ENCODE peak calls at places on chromosomes 16 and 17, in eight cellular contexts. I, J, H, K, E, M, C and X are unnamed samples.

GRCh38 chr16:50841081-50841886 is 99.4 kb downstream of the CYLD start:
- DNase-seq in I (peak; percentile 29), J (no peak), H (no peak), K (peak; percentile 78), E (peak; percentile 78), M (no peak), C (no peak), X (no peak)

GRCh38 chr16:70646260-70647241 is at the start of gene IL34:
- DNase-seq in I (no peak), J (peak; percentile 77), H (no peak), K (no peak), E (no peak), M (no peak), C (no peak), X (no peak)

GRCh38 chr16:4200000-4200780 is 41.7 kb downstream of the SRL start:
- DNase-seq in I (peak; percentile 72), J (peak; percentile 86), H (no peak), K (peak; percentile 76), E (peak; percentile 76), M (peak; percentile 31), C (peak; percentile 50), X (no peak)

GRCh38 chr16:57752581-57753447 is 17.2 kb downstream of the KATNB1 start:
- DNase-seq in I (no peak), J (no peak), H (no peak), K (no peak), E (no peak), M (no peak), C (no peak), X (no peak)

GRCh38 chr17:65537845-65538678 is 23.4 kb downstream of the AXIN2 start:
- DNase-seq in I (no peak), J (no peak), H (no peak), K (no peak), E (peak; percentile 81), M (no peak), C (no peak), X (no peak)

GRCh38 chr17:4204676-4205075 is 59.1 kb downstream of the ANKFY1 start:
- DNase-seq in I (no peak), J (no peak), H (no peak), K (no peak), E (no peak), M (no peak), C (no peak), X (no peak)

GRCh38 chr17:60969500-60970037 is 291.9 kb downstream of the BCAS3 start:
- DNase-seq in I (no peak), J (no peak), H (no peak), K (no peak), E (no peak), M (no peak), C (no peak), X (no peak)

GRCh38 chr16:10180771-10181163 is 1.5 kb downstream of the GRIN2A start:
- DNase-seq in I (peak; percentile 14), J (peak; percentile 77), H (no peak), K (peak; percentile 97), E (peak; percentile 77), M (no peak), C (peak; percentile 57), X (no peak)

GRCh38 chr16:49338867-49339266 is 34.7 kb upstream of the C16orf78 start:
- DNase-seq in I (no peak), J (no peak), H (no peak), K (no peak), E (no peak), M (no peak), C (no peak), X (no peak)

GRCh38 chr17:81579821-81580321 is 27.7 kb upstream of the FAAP100 start:
- DNase-seq in I (no peak), J (no peak), H (no peak), K (no peak), E (peak; percentile 43), M (no peak), C (no peak), X (no peak)

GRCh38 chr17:67246398-67246647 is 1.3 kb upstream of the HELZ start:
- DNase-seq in I (no peak), J (peak; percentile 33), H (no peak), K (no peak), E (no peak), M (no peak), C (no peak), X (no peak)

GRCh38 chr16:4327782-4328579 is 12.1 kb downstream of the GLIS2 start:
- DNase-seq in I (peak; percentile 83), J (peak; percentile 95), H (no peak), K (peak; percentile 95), E (peak; percentile 49), M (no peak), C (peak; percentile 86), X (no peak)

GRCh38 chr17:4332296-4332970 is 34.0 kb downstream of the UBE2G1 start:
- DNase-seq in I (no peak), J (no peak), H (no peak), K (peak; percentile 42), E (no peak), M (no peak), C (no peak), X (no peak)

GRCh38 chr16:56780646-56781045 is 50.7 kb downstream of the NUP93 start:
- DNase-seq in I (peak; percentile 50), J (no peak), H (no peak), K (no peak), E (no peak), M (no peak), C (no peak), X (no peak)

GRCh38 chr17:35666967-35667552 is 64.4 kb upstream of the RASL10B start:
- DNase-seq in I (no peak), J (no peak), H (no peak), K (no peak), E (no peak), M (no peak), C (peak; percentile 3), X (no peak)

DNA sequence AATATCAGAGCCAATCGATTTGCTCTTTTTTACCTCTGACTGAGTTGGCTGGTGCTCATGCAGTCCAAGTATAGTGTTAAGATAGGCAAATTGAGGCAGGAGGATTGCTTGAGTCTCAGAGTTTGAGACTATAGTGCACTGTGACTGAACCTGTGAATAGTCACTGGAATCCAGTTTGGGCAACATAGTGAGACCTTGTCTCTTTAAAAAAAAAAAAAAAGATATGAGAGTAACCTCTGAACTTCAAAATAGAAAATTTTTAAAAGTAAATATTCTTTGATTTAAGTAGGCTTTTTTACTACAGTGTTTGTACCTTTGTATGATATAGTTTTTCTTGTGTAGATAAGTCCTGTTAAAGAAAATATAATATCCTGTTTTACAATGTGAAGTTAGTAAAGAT is 3.4 kb downstream of the CCP110 start:
- DNase-seq in I (no peak), J (no peak), H (no peak), K (no peak), E (no peak), M (no peak), C (no peak), X (no peak)
- H3K27me3 ChIP-seq in I (no peaks in the 10 kb centered on the region), J (no peaks in the 10 kb centered on the region), H (no peaks in the 10 kb centered on the region), K (no peaks in the 10 kb centered on the region), E (no peaks in the 10 kb centered on the region), M (no peaks in the 10 kb centered on the region), C (no peaks in the 10 kb centered on the region), X (no peaks in the 10 kb centered on the region)

GRCh38 chr17:70478883-70479282 is 309.6 kb downstream of the KCNJ2 start:
- DNase-seq in I (no peak), J (no peak), H (no peak), K (no peak), E (no peak), M (no peak), C (no peak), X (no peak)
- TF ChIP-seq REST in I (no peak), J (no peak), H (no peak), K (no peak), E (no peak), M (no peak), C (no peak), X (no peak)

DNA sequence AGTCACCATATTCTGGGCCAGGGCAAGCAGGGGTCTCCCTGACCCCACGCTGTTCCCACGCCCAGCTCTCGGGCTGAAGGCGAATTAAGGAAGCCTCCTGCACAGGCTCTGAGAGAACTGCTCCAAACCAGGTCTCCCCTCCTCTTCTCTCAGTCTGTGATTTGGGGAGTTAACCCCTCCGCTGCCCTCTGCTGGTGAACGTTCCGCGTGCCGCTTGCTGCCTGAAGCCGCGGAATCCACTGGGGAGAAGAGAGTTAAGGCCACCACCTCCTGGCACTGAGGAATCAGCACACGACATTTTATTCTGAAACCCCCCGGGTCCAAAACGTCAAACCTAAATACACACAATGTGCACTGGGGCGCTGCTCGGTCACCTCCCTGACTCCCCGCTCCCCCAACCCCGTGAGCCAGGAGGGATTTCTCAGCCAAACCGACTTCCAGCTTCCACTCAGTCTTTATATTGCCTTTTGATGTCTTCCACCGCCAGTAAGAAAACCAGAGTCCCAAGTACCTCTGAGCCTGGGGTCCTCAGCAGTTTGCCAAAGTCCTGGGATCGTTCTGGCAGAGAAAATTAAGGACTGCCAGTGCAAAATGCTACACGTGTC is 54.4 kb upstream of the RCVRN start:
- DNase-seq in I (peak; percentile 14), J (peak; percentile 71), H (no peak), K (peak; percentile 87), E (peak; percentile 43), M (peak; percentile 28), C (peak; percentile 15), X (no peak)
- TF ChIP-seq CTCF in I (peak; percentile 0), J (peak; percentile 54), H (peak; percentile 52), K (peak; percentile 79), E (peak; percentile 44), M (peak; percentile 60), C (peak; percentile 56), X (peak; percentile 84)

GRCh38 chr17:47797797-47798196 is 23.8 kb downstream of the OSBPL7 start:
- DNase-seq in I (no peak), J (no peak), H (no peak), K (peak; percentile 42), E (peak; percentile 36), M (no peak), C (no peak), X (no peak)
- H3K27me3 ChIP-seq in I (peaks cover 24% of the 10 kb centered on the region), J (peaks cover 48% of the 10 kb centered on the region), H (no peaks in the 10 kb centered on the region), K (peaks cover 19% of the 10 kb centered on the region), E (peaks cover 2% of the 10 kb centered on the region), M (peaks cover 27% of the 10 kb centered on the region), C (peaks cover 2% of the 10 kb centered on the region), X (peaks cover 9% of the 10 kb centered on the region)

GRCh38 chr17:43399839-43400328 is 1.1 kb downstream of the ARL4D start:
- DNase-seq in I (no peak), J (no peak), H (no peak), K (no peak), E (no peak), M (no peak), C (no peak), X (no peak)

GRCh38 chr17:43403846-43404245 is 5.1 kb downstream of the ARL4D start:
- DNase-seq in I (no peak), J (peak; percentile 73), H (no peak), K (no peak), E (peak; percentile 31), M (no peak), C (no peak), X (no peak)

GRCh38 chr17:43402567-43402966 is 3.8 kb downstream of the ARL4D start:
- DNase-seq in I (no peak), J (no peak), H (no peak), K (no peak), E (no peak), M (no peak), C (peak; percentile 48), X (no peak)

GRCh38 chr17:43401293-43401692 is 2.5 kb downstream of the ARL4D start:
- DNase-seq in I (no peak), J (no peak), H (no peak), K (no peak), E (no peak), M (no peak), C (no peak), X (peak; percentile 59)

DNA sequence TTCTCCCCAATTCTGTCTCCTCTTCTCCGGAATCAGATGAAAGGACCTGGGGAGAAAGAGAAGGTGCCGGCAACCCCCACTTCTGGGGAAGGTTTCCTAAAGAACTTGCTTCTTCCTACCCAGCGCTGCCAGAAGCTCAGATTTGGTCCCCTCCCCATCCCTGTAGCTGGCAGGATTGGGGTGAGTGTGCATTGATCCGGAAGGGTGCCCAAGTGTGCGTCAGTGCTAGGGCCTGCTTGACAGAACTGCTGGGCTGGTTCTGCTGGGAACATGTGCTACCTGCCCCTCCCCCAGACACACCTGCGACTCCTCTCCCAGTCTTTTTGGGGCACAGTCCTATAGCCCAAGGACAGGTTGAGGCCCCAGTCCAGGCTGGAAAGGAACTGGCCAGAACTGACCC is 3.3 kb downstream of the ARL4D start:
- DNase-seq in I (no peak), J (no peak), H (no peak), K (no peak), E (no peak), M (no peak), C (no peak), X (no peak)
- TF ChIP-seq REST in I (no peak), J (no peak), H (no peak), K (no peak), E (no peak), M (no peak), C (no peak), X (no peak)